ENCODE peak calls at places on chromosomes 1 and 21, in four cellular contexts. P is ovary, U is transverse colon, J is prostate gland. Z is an unnamed sample.

GRCh38 chr1:160030657-160031367 is 978 bp downstream of the PIGM start:
- DNase-seq in P (no peak), U (peak), J (peak), Z (no peak)

GRCh38 chr1:179143332-179143731 is 61.5 kb downstream of the TOR3A start:
- DNase-seq in P (no peak), U (no peak), J (no peak), Z (no peak)

GRCh38 chr1:229556551-229556950 is 2.0 kb downstream of the ABCB10 start:
- DNase-seq in P (no peak), U (no peak), J (no peak), Z (no peak)

GRCh38 chr1:243917177-243917862 is 67.3 kb upstream of the AKT3 start:
- DNase-seq in P (peak), U (peak), J (peak), Z (peak)

GRCh38 chr1:185720633-185721272 is 13.4 kb upstream of the HMCN1 start:
- DNase-seq in P (no peak), U (no peak), J (no peak), Z (no peak)

GRCh38 chr1:210607361-210607760 is 278.7 kb downstream of the HHAT start:
- DNase-seq in P (no peak), U (no peak), J (no peak), Z (no peak)

GRCh38 chr1:32105338-32105737 is 2.5 kb upstream of the KPNA6 start:
- DNase-seq in P (no peak), U (no peak), J (no peak), Z (no peak)

GRCh38 chr1:152774875-152775274 is at the start of gene LCE1F:
- DNase-seq in P (no peak), U (no peak), J (no peak), Z (no peak)

GRCh38 chr1:246801241-246802020 is 77.2 kb downstream of the SCCPDH start:
- DNase-seq in P (no peak), U (no peak), J (no peak), Z (no peak)

GRCh38 chr1:232844791-232845190 is 39.6 kb downstream of the MAP10 start:
- DNase-seq in P (no peak), U (no peak), J (no peak), Z (peak)

GRCh38 chr1:27299385-27300252 is 22.3 kb upstream of the TMEM222 start:
- DNase-seq in P (peak), U (peak), J (peak), Z (peak)

GRCh38 chr1:237864338-237865244 is 26.1 kb downstream of the ZP4 start:
- DNase-seq in P (peak), U (peak), J (peak), Z (peak)

GRCh38 chr1:226548281-226549093 is at the start of gene STUM:
- DNase-seq in P (peak), U (peak), J (no peak), Z (no peak)

GRCh38 chr1:225748479-225748878 is 29.1 kb upstream of the SRP9 start:
- DNase-seq in P (no peak), U (no peak), J (no peak), Z (no peak)

GRCh38 chr1:244347942-244348341 is 103.8 kb downstream of the ADSS2 start:
- DNase-seq in P (no peak), U (peak), J (peak), Z (no peak)

GRCh38 chr1:158674302-158674701 is 12.2 kb downstream of the SPTA1 start:
- DNase-seq in P (no peak), U (no peak), J (no peak), Z (no peak)

GRCh38 chr1:198893763-198894444 is 255.1 kb downstream of the PTPRC start:
- DNase-seq in P (no peak), U (no peak), J (no peak), Z (no peak)

GRCh38 chr21:39737376-39738000 is 7.5 kb upstream of the IGSF5 start:
- DNase-seq in P (no peak), U (no peak), J (no peak), Z (no peak)

GRCh38 chr1:180672105-180672504 is 40.3 kb downstream of the XPR1 start:
- DNase-seq in P (no peak), U (no peak), J (no peak), Z (no peak)

GRCh38 chr1:84298688-84299535 is 2.6 kb upstream of the SAMD13 start:
- DNase-seq in P (no peak), U (peak), J (peak), Z (no peak)

GRCh38 chr21:34878501-34878900 is 170.6 kb downstream of the RUNX1 start:
- DNase-seq in P (no peak), U (peak), J (no peak), Z (no peak)

DNA sequence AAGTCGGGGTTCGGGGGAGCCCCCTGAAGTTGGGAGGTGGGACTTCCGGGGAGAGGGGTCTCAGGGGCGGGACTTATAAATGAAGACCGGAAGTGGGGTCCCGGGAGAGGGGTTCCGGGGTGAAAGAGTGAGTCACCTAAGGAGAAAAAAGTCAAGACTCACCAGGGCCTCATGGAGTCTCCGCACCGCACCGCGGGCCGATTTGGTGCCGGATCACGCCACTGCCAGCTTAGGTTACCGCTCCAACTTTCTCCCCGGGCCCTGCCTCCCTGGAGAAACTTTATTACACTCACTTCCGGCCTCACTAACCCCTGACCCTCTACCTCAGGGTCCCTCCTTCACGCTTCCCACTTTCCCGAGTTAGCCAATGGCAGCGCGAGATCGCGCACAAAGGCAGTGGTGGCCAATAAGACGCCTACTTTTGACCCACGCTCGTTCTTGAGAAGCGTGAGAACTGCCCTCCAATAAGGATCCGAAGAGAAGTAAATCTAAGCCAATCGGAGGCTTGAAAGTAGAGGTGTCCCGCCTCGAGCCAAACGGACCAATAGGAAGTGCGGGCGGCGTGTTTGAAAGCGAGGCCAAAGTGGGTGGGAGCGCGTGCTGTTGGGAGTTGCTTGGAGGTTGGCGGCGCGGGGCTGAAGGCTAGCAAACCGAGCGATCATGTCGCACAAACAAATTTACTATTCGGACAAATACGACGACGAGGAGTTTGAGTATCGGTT is at the start of gene CKS1B:
- DNase-seq in P (peak), U (peak), J (peak), Z (peak)
- TF ChIP-seq POLR2A in P (peak), U (peak), J (peak), Z (no peak)

GRCh38 chr1:19010995-19011696 is 54.7 kb upstream of the IFFO2 start:
- DNase-seq in P (peak), U (peak), J (peak), Z (peak)
- TF ChIP-seq POLR2A in P (no peak), U (peak), J (peak), Z (no peak)

GRCh38 chr1:206772228-206773002 is at the start of gene IL10:
- DNase-seq in P (no peak), U (peak), J (no peak), Z (no peak)
- TF ChIP-seq POLR2A in P (no peak), U (peak), J (no peak), Z (no peak)

DNA sequence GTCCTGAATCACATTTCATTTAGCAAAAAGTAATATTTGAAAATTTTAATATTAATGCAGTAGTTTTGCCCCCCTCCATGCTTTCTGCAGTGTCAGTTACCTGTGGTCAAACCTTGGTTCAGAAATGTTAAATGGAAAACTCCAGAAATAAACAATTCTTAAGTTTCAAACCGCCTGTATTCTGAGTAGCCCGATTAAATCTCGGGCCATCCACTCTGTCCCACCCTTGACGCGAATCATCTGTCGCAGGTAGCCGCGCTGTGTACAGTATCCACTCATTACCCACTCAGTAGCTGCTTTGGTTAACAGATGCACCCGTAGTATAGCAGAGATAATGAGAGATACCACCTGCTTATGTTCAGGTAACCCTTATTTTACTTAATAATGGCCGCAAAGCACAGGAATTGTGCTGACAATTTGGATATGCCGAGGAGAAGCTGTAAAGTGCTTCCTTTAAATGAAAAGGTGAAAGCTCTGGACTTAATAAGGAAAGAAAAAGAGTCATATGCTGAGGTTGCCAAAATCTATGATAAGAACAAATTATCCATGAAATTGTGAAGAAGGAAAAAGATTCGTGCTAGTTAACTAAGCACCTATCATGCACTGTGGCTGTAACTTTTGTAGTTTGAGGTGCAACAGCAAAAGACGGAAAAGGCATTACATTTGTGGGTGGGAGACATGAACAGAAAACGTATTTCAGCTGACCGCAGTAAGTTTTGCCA is 889 bp upstream of the SCYL3 start:
- DNase-seq in P (no peak), U (no peak), J (no peak), Z (no peak)
- TF ChIP-seq POLR2A in P (peak), U (no peak), J (no peak), Z (no peak)

GRCh38 chr1:94327001-94327685 is 89.8 kb upstream of the ARHGAP29 start:
- DNase-seq in P (no peak), U (no peak), J (no peak), Z (no peak)
- TF ChIP-seq POLR2A in P (no peak), U (no peak), J (no peak), Z (no peak)

DNA sequence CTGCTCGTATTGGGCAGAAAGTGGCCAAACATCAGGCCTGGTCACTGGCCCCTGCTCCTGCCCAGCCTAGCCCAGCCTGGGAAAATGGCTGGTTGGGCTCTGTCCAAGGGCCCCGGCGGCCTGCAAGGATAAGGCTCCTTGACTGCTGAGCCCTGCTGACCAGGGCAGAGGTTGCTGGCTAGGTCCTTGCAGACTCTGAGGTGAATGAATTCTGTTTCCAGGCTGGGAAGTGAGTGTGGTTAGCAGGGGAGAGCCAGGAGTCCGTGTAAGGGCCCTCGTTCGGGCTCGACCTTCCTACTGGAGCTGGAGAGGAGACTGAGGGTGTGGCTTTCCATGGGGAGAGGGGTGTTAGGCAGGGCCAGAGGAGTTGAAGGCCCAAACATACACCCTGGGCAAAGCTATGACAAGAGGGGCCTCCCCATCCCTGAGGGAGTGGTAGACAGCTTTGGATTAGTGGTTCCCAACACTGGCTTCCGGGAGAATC is 20.6 kb downstream of the CSF1 start:
- DNase-seq in P (peak), U (peak), J (no peak), Z (no peak)
- TF ChIP-seq POLR2A in P (no peak), U (no peak), J (no peak), Z (no peak)

DNA sequence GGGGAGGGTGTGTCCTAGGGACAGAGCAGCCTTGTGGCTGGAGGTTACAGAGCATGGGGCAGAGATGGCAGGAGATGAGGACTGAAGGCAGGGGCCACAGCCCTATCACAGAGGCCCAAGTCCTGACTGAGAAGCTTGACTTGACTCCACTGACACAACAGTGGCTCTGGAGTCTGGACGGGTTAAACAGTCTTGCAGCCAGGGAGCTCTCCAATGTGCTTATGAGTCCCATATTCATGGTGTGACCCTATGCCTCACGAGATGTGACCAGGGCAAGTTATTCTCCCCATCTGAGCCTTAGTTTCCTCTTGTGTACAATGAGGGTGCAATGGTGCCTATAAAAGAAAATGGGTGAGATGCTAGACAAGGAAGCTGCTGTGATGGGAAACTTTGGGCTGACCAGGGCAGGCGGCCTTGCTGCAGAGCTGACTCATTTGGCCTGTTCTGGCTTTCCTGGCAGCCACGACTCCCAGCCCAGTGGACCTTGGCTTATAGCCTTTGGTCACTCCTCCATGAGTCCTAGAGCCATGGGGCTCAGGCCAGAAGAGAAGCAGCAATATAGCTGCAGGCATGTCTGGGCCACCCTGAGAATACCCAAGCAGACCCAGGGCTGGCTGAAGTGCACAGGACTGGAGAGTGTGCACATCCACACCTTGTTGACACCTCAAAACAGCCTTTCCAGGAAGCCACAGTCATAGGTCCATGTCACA is 2.8 kb upstream of the TTC22 start:
- DNase-seq in P (no peak), U (peak), J (no peak), Z (peak)
- TF ChIP-seq POLR2A in P (no peak), U (no peak), J (no peak), Z (no peak)

GRCh38 chr1:965526-966134 is 652 bp upstream of the PLEKHN1 start:
- DNase-seq in P (no peak), U (no peak), J (no peak), Z (no peak)
- TF ChIP-seq POLR2A in P (no peak), U (no peak), J (no peak), Z (no peak)

GRCh38 chr1:15207031-15207828 is 39.8 kb upstream of the FHAD1 start:
- DNase-seq in P (no peak), U (no peak), J (no peak), Z (no peak)
- TF ChIP-seq POLR2A in P (no peak), U (no peak), J (no peak), Z (no peak)